ENCODE peak calls at places on chromosomes 16 and 17, in ten cellular contexts. A is lower leg skin; K is activated CD4-positive, alpha-beta T cell treated with anti-CD3 and anti-CD28 coated beads for 24 hours; X is GM10248; Q is astrocyte of the spinal cord; C is activated CD4-positive, CD25-positive, alpha-beta regulatory T cell treated with anti-CD3 and anti-CD28 coated beads, Interleukin-2, amount 50 U/mL, for 16 hours; D is cerebellar cortex; Y is NCI-H2171 treated with DMSO at 0.1 percent for 48 hours; I is T-helper 1 cell; H is PC-3. V is an unnamed sample.

GRCh38 chr17:6104956-6105355 is 34.8 kb downstream of the WSCD1 start:
- DNase-seq in A (no peak), K (no peak), X (no peak), Q (no peak), C (no peak), D (no peak), Y (no peak), I (no peak), H (peak), V (no peak)

GRCh38 chr16:15765880-15766279 is 90.9 kb downstream of the MYH11 start:
- DNase-seq in A (no peak), K (no peak), X (peak), Q (no peak), C (peak), D (peak), Y (peak), I (no peak), H (peak), V (peak)

GRCh38 chr17:62038248-62038647 is 26.8 kb downstream of the MED13 start:
- DNase-seq in A (no peak), K (no peak), X (no peak), Q (no peak), C (no peak), D (no peak), Y (no peak), I (no peak), H (no peak), V (no peak)

GRCh38 chr17:64575431-64575830 is 68.7 kb downstream of the CEP95 start:
- DNase-seq in A (no peak), K (no peak), X (no peak), Q (no peak), C (no peak), D (no peak), Y (no peak), I (no peak), H (no peak), V (no peak)

GRCh38 chr16:1093284-1094123 is 2.5 kb downstream of the C1QTNF8 start:
- DNase-seq in A (no peak), K (no peak), X (no peak), Q (no peak), C (no peak), D (peak), Y (no peak), I (no peak), H (no peak), V (peak)

GRCh38 chr17:44782349-44782850 is 23.6 kb downstream of the ADAM11 start:
- DNase-seq in A (no peak), K (no peak), X (no peak), Q (no peak), C (no peak), D (no peak), Y (no peak), I (no peak), H (no peak), V (no peak)

GRCh38 chr17:79369532-79369931 is 241.3 kb downstream of the RBFOX3 start:
- DNase-seq in A (no peak), K (no peak), X (no peak), Q (no peak), C (no peak), D (no peak), Y (no peak), I (no peak), H (no peak), V (no peak)

GRCh38 chr16:15946257-15947044 is 3.0 kb upstream of the ABCC1 start:
- DNase-seq in A (no peak), K (no peak), X (no peak), Q (peak), C (no peak), D (no peak), Y (no peak), I (no peak), H (peak), V (no peak)

GRCh38 chr17:33452797-33453196 is 159.7 kb upstream of the ASIC2 start:
- DNase-seq in A (no peak), K (no peak), X (no peak), Q (no peak), C (no peak), D (no peak), Y (no peak), I (no peak), H (no peak), V (no peak)

V was measured in G401.